ENCODE peak calls at places on chromosome 14, in nine cellular contexts. One of them, this sample, is unnamed. For H3K36me3, the result is how much of the 10 kb centered on the place peaks cover.

GRCh38 chr14:81509321-81509720 is 24.3 kb downstream of the SEL1L start:
- DNase-seq in ascending aorta: no peak
- DNase-seq in fibroblast of lung: no peak
- DNase-seq in thoracic aorta: no peak
- DNase-seq in heart left ventricle: no peak
- DNase-seq in IMR-90: no peak
- DNase-seq in endothelial cell of umbilical vein: no peak
- DNase-seq in neural progenitor cell: no peak
- DNase-seq in suprapubic skin: no peak
- DNase-seq in this sample: no peak

GRCh38 chr14:96059519-96060135 is 20.5 kb downstream of the C14orf132 start:
- DNase-seq in heart left ventricle: no peak
- DNase-seq in IMR-90: no peak
- DNase-seq in suprapubic skin: no peak
- DNase-seq in thoracic aorta: no peak
- DNase-seq in neural progenitor cell: no peak
- DNase-seq in ascending aorta: no peak
- DNase-seq in endothelial cell of umbilical vein: no peak
- DNase-seq in fibroblast of lung: no peak
- DNase-seq in this sample: no peak

GRCh38 chr14:73712071-73712506 is 2.1 kb downstream of the PNMA1 start:
- DNase-seq in suprapubic skin: no peak
- DNase-seq in ascending aorta: no peak
- DNase-seq in heart left ventricle: no peak
- DNase-seq in thoracic aorta: no peak
- DNase-seq in endothelial cell of umbilical vein: peak
- DNase-seq in neural progenitor cell: no peak
- DNase-seq in fibroblast of lung: no peak
- DNase-seq in IMR-90: peak
- DNase-seq in this sample: no peak

GRCh38 chr14:28751467-28752058 is 15.0 kb upstream of the FOXG1 start:
- DNase-seq in suprapubic skin: no peak
- DNase-seq in ascending aorta: no peak
- DNase-seq in neural progenitor cell: peak
- DNase-seq in thoracic aorta: no peak
- DNase-seq in IMR-90: peak
- DNase-seq in heart left ventricle: no peak
- DNase-seq in fibroblast of lung: peak
- DNase-seq in endothelial cell of umbilical vein: peak
- DNase-seq in this sample: peak

GRCh38 chr14:55625481-55625880 is 45.5 kb downstream of the KTN1 start:
- DNase-seq in thoracic aorta: no peak
- DNase-seq in suprapubic skin: no peak
- DNase-seq in fibroblast of lung: no peak
- DNase-seq in ascending aorta: no peak
- DNase-seq in IMR-90: no peak
- DNase-seq in endothelial cell of umbilical vein: no peak
- DNase-seq in heart left ventricle: no peak
- DNase-seq in neural progenitor cell: no peak
- DNase-seq in this sample: no peak

GRCh38 chr14:89251066-89251465 is 166.0 kb downstream of the FOXN3 start:
- DNase-seq in neural progenitor cell: no peak
- DNase-seq in endothelial cell of umbilical vein: no peak
- DNase-seq in thoracic aorta: no peak
- DNase-seq in fibroblast of lung: no peak
- DNase-seq in IMR-90: peak
- DNase-seq in ascending aorta: no peak
- DNase-seq in suprapubic skin: no peak
- DNase-seq in heart left ventricle: no peak
- DNase-seq in this sample: peak

GRCh38 chr14:53306926-53307325 is 153.8 kb upstream of the DDHD1 start:
- DNase-seq in fibroblast of lung: peak
- DNase-seq in neural progenitor cell: peak
- DNase-seq in suprapubic skin: no peak
- DNase-seq in endothelial cell of umbilical vein: no peak
- DNase-seq in thoracic aorta: no peak
- DNase-seq in ascending aorta: no peak
- DNase-seq in heart left ventricle: peak
- DNase-seq in IMR-90: peak
- DNase-seq in this sample: no peak

GRCh38 chr14:25396128-25396527 is 346.2 kb upstream of the STXBP6 start:
- DNase-seq in thoracic aorta: no peak
- DNase-seq in fibroblast of lung: no peak
- DNase-seq in endothelial cell of umbilical vein: peak
- DNase-seq in IMR-90: no peak
- DNase-seq in suprapubic skin: no peak
- DNase-seq in heart left ventricle: no peak
- DNase-seq in ascending aorta: no peak
- DNase-seq in neural progenitor cell: no peak
- DNase-seq in this sample: no peak

GRCh38 chr14:77542349-77543239 is 44.0 kb upstream of the ISM2 start:
- DNase-seq in ascending aorta: no peak
- DNase-seq in IMR-90: no peak
- DNase-seq in neural progenitor cell: peak
- DNase-seq in endothelial cell of umbilical vein: peak
- DNase-seq in suprapubic skin: no peak
- DNase-seq in fibroblast of lung: peak
- DNase-seq in thoracic aorta: no peak
- DNase-seq in heart left ventricle: no peak
- DNase-seq in this sample: no peak

GRCh38 chr14:51014086-51014485 is 69.8 kb upstream of the PYGL start:
- DNase-seq in fibroblast of lung: peak
- DNase-seq in heart left ventricle: no peak
- DNase-seq in suprapubic skin: no peak
- DNase-seq in ascending aorta: no peak
- DNase-seq in thoracic aorta: no peak
- DNase-seq in endothelial cell of umbilical vein: no peak
- DNase-seq in IMR-90: peak
- DNase-seq in neural progenitor cell: peak
- DNase-seq in this sample: peak

GRCh38 chr14:94127330-94127729 is 2.1 kb downstream of the IFI27L2 start:
- DNase-seq in thoracic aorta: no peak
- DNase-seq in suprapubic skin: peak
- DNase-seq in heart left ventricle: no peak
- DNase-seq in neural progenitor cell: no peak
- DNase-seq in fibroblast of lung: no peak
- DNase-seq in ascending aorta: no peak
- DNase-seq in IMR-90: no peak
- DNase-seq in endothelial cell of umbilical vein: no peak
- DNase-seq in this sample: no peak

GRCh38 chr14:77988966-77989365 is 181.2 kb upstream of the NRXN3 start:
- DNase-seq in ascending aorta: no peak
- DNase-seq in neural progenitor cell: no peak
- DNase-seq in heart left ventricle: peak
- DNase-seq in suprapubic skin: no peak
- DNase-seq in thoracic aorta: no peak
- DNase-seq in IMR-90: peak
- DNase-seq in fibroblast of lung: peak
- DNase-seq in endothelial cell of umbilical vein: no peak
- DNase-seq in this sample: peak

GRCh38 chr14:78848234-78848820 is 678.2 kb downstream of the NRXN3 start:
- DNase-seq in fibroblast of lung: peak
- DNase-seq in suprapubic skin: no peak
- DNase-seq in IMR-90: peak
- DNase-seq in endothelial cell of umbilical vein: peak
- DNase-seq in neural progenitor cell: peak
- DNase-seq in ascending aorta: no peak
- DNase-seq in thoracic aorta: no peak
- DNase-seq in heart left ventricle: peak
- DNase-seq in this sample: peak

GRCh38 chr14:74785056-74785613 is 22.0 kb downstream of the YLPM1 start:
- DNase-seq in neural progenitor cell: no peak
- DNase-seq in IMR-90: no peak
- DNase-seq in ascending aorta: no peak
- DNase-seq in endothelial cell of umbilical vein: no peak
- DNase-seq in fibroblast of lung: no peak
- DNase-seq in heart left ventricle: no peak
- DNase-seq in thoracic aorta: no peak
- DNase-seq in suprapubic skin: no peak
- DNase-seq in this sample: no peak

GRCh38 chr14:74786916-74787315 is 23.8 kb downstream of the YLPM1 start:
- DNase-seq in neural progenitor cell: no peak
- DNase-seq in fibroblast of lung: no peak
- DNase-seq in IMR-90: no peak
- DNase-seq in ascending aorta: no peak
- DNase-seq in suprapubic skin: no peak
- DNase-seq in thoracic aorta: no peak
- DNase-seq in endothelial cell of umbilical vein: no peak
- DNase-seq in heart left ventricle: no peak
- DNase-seq in this sample: no peak

DNA sequence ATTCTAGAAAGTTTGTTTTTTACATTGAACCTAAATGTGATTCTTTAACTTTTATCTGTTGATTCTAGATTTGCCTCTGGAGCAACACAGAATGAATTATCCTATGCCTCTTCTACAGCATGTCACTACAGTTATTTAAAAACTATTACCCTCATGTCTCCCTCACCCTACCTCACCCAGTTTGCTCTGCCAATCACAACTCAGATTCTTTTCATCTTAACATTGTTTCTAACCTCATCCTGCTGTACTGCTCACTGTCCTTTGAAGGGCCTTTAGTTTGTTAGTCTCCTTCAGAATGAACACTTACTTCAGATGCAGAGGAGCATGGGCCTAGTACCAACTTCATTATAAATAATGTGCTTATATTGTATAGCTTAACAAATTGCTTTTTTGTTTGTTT is 21.5 kb downstream of the YLPM1 start:
- DNase-seq in fibroblast of lung: no peak
- DNase-seq in ascending aorta: no peak
- DNase-seq in heart left ventricle: no peak
- DNase-seq in IMR-90: no peak
- DNase-seq in neural progenitor cell: no peak
- DNase-seq in suprapubic skin: no peak
- DNase-seq in thoracic aorta: no peak
- DNase-seq in endothelial cell of umbilical vein: no peak
- DNase-seq in this sample: no peak
- H3K36me3 ChIP-seq in fibroblast of lung: under half
- H3K36me3 ChIP-seq in ascending aorta: half or more
- H3K36me3 ChIP-seq in heart left ventricle: half or more
- H3K36me3 ChIP-seq in IMR-90: under half
- H3K36me3 ChIP-seq in neural progenitor cell: under half
- H3K36me3 ChIP-seq in suprapubic skin: half or more
- H3K36me3 ChIP-seq in thoracic aorta: under half
- H3K36me3 ChIP-seq in endothelial cell of umbilical vein: under half
- H3K36me3 ChIP-seq in this sample: under half

DNA sequence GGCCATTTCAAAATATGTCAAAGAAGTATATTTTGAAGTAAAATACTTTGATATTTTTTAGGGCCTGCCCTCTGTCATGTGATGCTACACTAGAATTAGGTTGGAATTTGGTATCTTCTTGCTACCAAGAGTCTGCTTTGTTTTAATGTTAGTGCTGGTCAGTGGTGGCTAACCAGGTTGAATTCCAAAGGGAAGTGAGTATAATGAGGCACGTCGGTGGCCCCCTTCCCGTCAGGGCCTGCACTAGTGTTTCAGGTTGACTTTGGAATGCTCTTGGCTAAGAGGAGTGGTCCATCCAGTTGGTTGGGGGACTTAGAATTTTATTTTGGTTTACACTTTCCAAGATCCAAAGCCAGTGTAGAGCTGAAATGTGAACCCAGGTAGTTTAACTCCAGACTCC is 185.4 kb downstream of the NOVA1 start:
- DNase-seq in IMR-90: no peak
- DNase-seq in thoracic aorta: no peak
- DNase-seq in neural progenitor cell: no peak
- DNase-seq in fibroblast of lung: no peak
- DNase-seq in endothelial cell of umbilical vein: no peak
- DNase-seq in suprapubic skin: no peak
- DNase-seq in heart left ventricle: no peak
- DNase-seq in ascending aorta: no peak
- DNase-seq in this sample: no peak
- TF ChIP-seq CTCF in IMR-90: no peak
- TF ChIP-seq CTCF in thoracic aorta: no peak
- TF ChIP-seq CTCF in neural progenitor cell: no peak
- TF ChIP-seq CTCF in fibroblast of lung: no peak
- TF ChIP-seq CTCF in endothelial cell of umbilical vein: no peak
- TF ChIP-seq CTCF in suprapubic skin: no peak
- TF ChIP-seq CTCF in heart left ventricle: no peak
- TF ChIP-seq CTCF in ascending aorta: no peak
- TF ChIP-seq CTCF in this sample: no peak

GRCh38 chr14:99666533-99666932 is 17.6 kb upstream of the CYP46A1 start:
- DNase-seq in ascending aorta: no peak
- DNase-seq in suprapubic skin: no peak
- DNase-seq in IMR-90: no peak
- DNase-seq in heart left ventricle: no peak
- DNase-seq in endothelial cell of umbilical vein: no peak
- DNase-seq in neural progenitor cell: no peak
- DNase-seq in fibroblast of lung: no peak
- DNase-seq in thoracic aorta: no peak
- DNase-seq in this sample: no peak

GRCh38 chr14:99663716-99664635 is 19.0 kb downstream of the HHIPL1 start:
- DNase-seq in ascending aorta: no peak
- DNase-seq in heart left ventricle: no peak
- DNase-seq in neural progenitor cell: peak
- DNase-seq in fibroblast of lung: no peak
- DNase-seq in suprapubic skin: no peak
- DNase-seq in endothelial cell of umbilical vein: no peak
- DNase-seq in IMR-90: no peak
- DNase-seq in thoracic aorta: no peak
- DNase-seq in this sample: no peak

GRCh38 chr14:99662846-99663245 is 17.9 kb downstream of the HHIPL1 start:
- DNase-seq in thoracic aorta: no peak
- DNase-seq in fibroblast of lung: no peak
- DNase-seq in suprapubic skin: no peak
- DNase-seq in ascending aorta: no peak
- DNase-seq in neural progenitor cell: no peak
- DNase-seq in endothelial cell of umbilical vein: no peak
- DNase-seq in IMR-90: no peak
- DNase-seq in heart left ventricle: no peak
- DNase-seq in this sample: no peak

GRCh38 chr14:99667045-99667444 is 17.1 kb upstream of the CYP46A1 start:
- DNase-seq in suprapubic skin: no peak
- DNase-seq in ascending aorta: no peak
- DNase-seq in neural progenitor cell: no peak
- DNase-seq in endothelial cell of umbilical vein: no peak
- DNase-seq in fibroblast of lung: no peak
- DNase-seq in IMR-90: no peak
- DNase-seq in heart left ventricle: no peak
- DNase-seq in thoracic aorta: no peak
- DNase-seq in this sample: no peak

GRCh38 chr14:99664636-99665273 is 19.3 kb upstream of the CYP46A1 start:
- DNase-seq in fibroblast of lung: no peak
- DNase-seq in IMR-90: no peak
- DNase-seq in thoracic aorta: no peak
- DNase-seq in neural progenitor cell: no peak
- DNase-seq in suprapubic skin: no peak
- DNase-seq in ascending aorta: no peak
- DNase-seq in endothelial cell of umbilical vein: no peak
- DNase-seq in heart left ventricle: no peak
- DNase-seq in this sample: no peak
- H3K4me3 ChIP-seq in fibroblast of lung: no peak
- H3K4me3 ChIP-seq in IMR-90: no peak
- H3K4me3 ChIP-seq in thoracic aorta: no peak
- H3K4me3 ChIP-seq in neural progenitor cell: no peak
- H3K4me3 ChIP-seq in suprapubic skin: no peak
- H3K4me3 ChIP-seq in ascending aorta: no peak
- H3K4me3 ChIP-seq in endothelial cell of umbilical vein: no peak
- H3K4me3 ChIP-seq in heart left ventricle: no peak
- H3K4me3 ChIP-seq in this sample: no peak

DNA sequence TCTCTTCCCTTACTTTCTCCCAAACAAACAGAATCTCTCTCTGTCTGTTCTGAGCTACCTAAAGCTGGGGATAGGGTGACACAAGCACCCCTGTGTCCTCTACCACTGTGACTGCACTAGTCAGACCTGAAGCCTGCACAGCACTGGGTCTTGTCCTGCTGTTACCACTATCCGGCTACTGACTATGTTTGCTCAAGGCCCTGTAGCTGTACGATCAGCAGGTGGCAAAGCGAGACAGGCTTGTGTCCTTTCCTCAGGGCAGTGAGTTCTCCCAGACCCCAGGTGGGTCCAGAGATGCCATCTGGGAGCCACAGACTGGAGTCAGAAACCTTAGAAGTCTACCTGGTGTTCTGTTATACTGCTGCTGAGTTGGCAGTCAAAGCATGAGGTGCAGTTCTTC is 116.4 kb downstream of the NUBPL start:
- DNase-seq in endothelial cell of umbilical vein: no peak
- DNase-seq in fibroblast of lung: no peak
- DNase-seq in IMR-90: no peak
- DNase-seq in neural progenitor cell: no peak
- DNase-seq in ascending aorta: no peak
- DNase-seq in thoracic aorta: no peak
- DNase-seq in suprapubic skin: no peak
- DNase-seq in heart left ventricle: no peak
- DNase-seq in this sample: no peak
- H3K36me3 ChIP-seq in endothelial cell of umbilical vein: under half
- H3K36me3 ChIP-seq in fibroblast of lung: under half
- H3K36me3 ChIP-seq in IMR-90: under half
- H3K36me3 ChIP-seq in neural progenitor cell: under half
- H3K36me3 ChIP-seq in ascending aorta: under half
- H3K36me3 ChIP-seq in thoracic aorta: under half
- H3K36me3 ChIP-seq in suprapubic skin: under half
- H3K36me3 ChIP-seq in heart left ventricle: under half
- H3K36me3 ChIP-seq in this sample: under half